ENCODE peak calls at places on chromosomes 13 and 19, in eight cellular contexts. T is neural progenitor cell, U is lower lobe of right lung, B is ovary, P is cardiac muscle cell, W is heart left ventricle, L is A549, Q is colonic mucosa. M is an unnamed sample.
A peak's percentile ranks its signal among the peaks of the same experiment; 100 is the strongest.

GRCh38 chr13:110334256-110334655 is 27.2 kb downstream of the COL4A2 start:
- DNase-seq in W (no peak), L (no peak), Q (no peak), U (no peak), B (no peak), P (no peak), T (no peak), M (no peak)

GRCh38 chr19:56966225-56966696 is 125.7 kb upstream of the PEG3 start:
- DNase-seq in W (peak; percentile 46), P (no peak), B (peak; percentile 97), Q (no peak), U (no peak), L (no peak), T (no peak), M (no peak)

GRCh38 chr19:19192910-19193423 is 909 bp downstream of the RFXANK start:
- DNase-seq in B (no peak), W (no peak), Q (no peak), U (no peak), L (no peak), P (no peak), T (no peak), M (no peak)

GRCh38 chr19:5627395-5627904 is 4.6 kb downstream of the SAFB start:
- DNase-seq in L (no peak), T (peak; percentile 19), B (no peak), Q (peak; percentile 56), P (no peak), W (peak; percentile 76), U (peak; percentile 86), M (no peak)

GRCh38 chr13:23740002-23740401 is 149.2 kb downstream of the MIPEP start:
- DNase-seq in T (no peak), U (no peak), W (no peak), L (no peak), P (no peak), Q (no peak), B (no peak), M (no peak)

GRCh38 chr13:50268500-50268899 is 253.3 kb downstream of the KCNRG start:
- DNase-seq in W (no peak), U (no peak), B (no peak), T (no peak), L (no peak), P (no peak), Q (no peak), M (no peak)

GRCh38 chr13:51584731-51585191 is 499 bp downstream of the WDFY2 start:
- DNase-seq in L (peak; percentile 17), Q (peak; percentile 63), W (peak; percentile 65), U (peak; percentile 75), T (peak; percentile 84), B (no peak), P (peak; percentile 66), M (no peak)

GRCh38 chr13:100584901-100585300 is 3.7 kb downstream of the GGACT start:
- DNase-seq in W (no peak), T (no peak), U (no peak), Q (no peak), P (no peak), L (no peak), B (no peak), M (no peak)

GRCh38 chr19:12974301-12975220 is 5.2 kb downstream of the DAND5 start:
- DNase-seq in W (no peak), T (no peak), P (no peak), L (no peak), Q (no peak), U (no peak), B (no peak), M (no peak)

GRCh38 chr19:1264801-1265610 is 4.1 kb upstream of the CIRBP start:
- DNase-seq in W (peak; percentile 82), B (peak; percentile 82), T (peak; percentile 86), L (peak; percentile 59), P (peak; percentile 64), U (peak; percentile 70), Q (peak; percentile 74), M (no peak)

GRCh38 chr13:112670864-112671263 is 19.0 kb upstream of the ATP11A start:
- DNase-seq in P (no peak), U (peak; percentile 34), W (no peak), T (no peak), Q (no peak), L (no peak), B (no peak), M (no peak)

GRCh38 chr13:98774776-98775175 is 22.3 kb upstream of the SLC15A1 start:
- DNase-seq in P (no peak), B (no peak), W (no peak), U (no peak), Q (no peak), T (no peak), L (no peak), M (no peak)
- H3K4me3 ChIP-seq in P (no peak overlapping the region), B (no peak overlapping the region), W (no peak overlapping the region), U (no peak overlapping the region), Q (no peak overlapping the region), T (no peak overlapping the region), L (no peak overlapping the region), M (no peak overlapping the region)

GRCh38 chr19:33447336-33448158 is 74.0 kb downstream of the CEBPG start:
- DNase-seq in L (no peak), P (no peak), T (no peak), Q (no peak), B (peak; percentile 19), W (no peak), U (peak; percentile 32), M (no peak)
- H3K27ac ChIP-seq in L (no peak overlapping the region), P (no peak overlapping the region), T (no peak overlapping the region), Q (no peak overlapping the region), B (no peak overlapping the region), W (no peak overlapping the region), U (no peak overlapping the region), M (no peak overlapping the region)

DNA sequence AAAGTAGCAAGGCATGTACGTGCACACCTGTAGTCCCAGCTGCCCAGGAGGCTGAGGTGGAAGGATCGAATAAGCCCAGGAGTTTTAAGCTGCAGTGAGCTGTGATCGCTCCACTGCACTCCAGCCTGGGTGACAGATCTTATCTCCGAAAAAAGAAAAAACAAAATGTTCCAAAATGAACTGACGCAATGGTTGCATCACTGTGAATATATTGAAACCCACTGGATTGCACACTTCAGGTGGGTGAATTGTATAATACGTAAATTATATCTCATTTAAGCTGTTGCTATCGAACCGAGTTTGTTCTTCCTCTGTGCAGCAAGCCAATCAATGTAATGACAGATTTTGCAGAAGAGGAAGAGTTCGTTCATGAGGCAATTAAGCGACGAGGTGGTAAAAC is 1.6 kb upstream of the CASP14 start:
- DNase-seq in U (no peak), P (no peak), T (no peak), W (no peak), L (no peak), Q (no peak), B (no peak), M (no peak)
- H3K4me3 ChIP-seq in U (no peak overlapping the region), P (no peak overlapping the region), T (no peak overlapping the region), W (no peak overlapping the region), L (no peak overlapping the region), Q (no peak overlapping the region), B (no peak overlapping the region), M (no peak overlapping the region)

GRCh38 chr19:3084943-3085342 is 9.2 kb upstream of the GNA11 start:
- DNase-seq in Q (peak; percentile 96), U (no peak), T (no peak), L (no peak), B (no peak), W (no peak), P (no peak), M (no peak)
- H3K27ac ChIP-seq in Q (peak overlapping the region; percentile 64), U (no peak overlapping the region), T (no peak overlapping the region), L (no peak overlapping the region), B (no peak overlapping the region), W (no peak overlapping the region), P (no peak overlapping the region), M (no peak overlapping the region)

M was measured in SK-N-MC.